ENCODE peak calls at places on chromosomes 5 and 9, in six cellular contexts. S is AG08396; V is bronchial epithelial cell; C is stimulated activated CD4-positive, alpha-beta T cell treated with anti-CD3 and anti-CD28 coated beads, Interleukin-12 subunit alpha, Interleukin-12 subunit beta, amount 100 ng/mL, for 48 hours; X is T-helper 1 cell; F is GM12865. Q is an unnamed sample.

GRCh38 chr5:59786271-59786805 is 107.2 kb downstream of the PDE4D start:
- DNase-seq in S (no peak), V (peak; percentile 98), C (no peak), X (no peak), F (no peak), Q (no peak)

GRCh38 chr9:132560604-132561304 is 21.7 kb upstream of the BARHL1 start:
- DNase-seq in S (no peak), V (no peak), C (no peak), X (no peak), F (no peak), Q (no peak)

GRCh38 chr5:52800394-52801213 is 12.9 kb downstream of the ITGA1 start:
- DNase-seq in S (peak; percentile 37), V (peak; percentile 72), C (peak; percentile 51), X (peak; percentile 27), F (peak; percentile 71), Q (peak; percentile 11)

GRCh38 chr5:15992918-15993317 is 186.7 kb downstream of the MARCHF11 start:
- DNase-seq in S (peak; percentile 12), V (peak; percentile 95), C (no peak), X (no peak), F (no peak), Q (no peak)

GRCh38 chr5:118111956-118112355 is 876.4 kb downstream of the DTWD2 start:
- DNase-seq in S (no peak), V (no peak), C (no peak), X (no peak), F (no peak), Q (no peak)

GRCh38 chr5:81187885-81188284 is 45.2 kb upstream of the CKMT2 start:
- DNase-seq in S (no peak), V (no peak), C (no peak), X (no peak), F (peak; percentile 30), Q (peak; percentile 23)

GRCh38 chr5:6282360-6282759 is 96.0 kb downstream of the MED10 start:
- DNase-seq in S (no peak), V (no peak), C (no peak), X (no peak), F (no peak), Q (no peak)

GRCh38 chr5:138770291-138770690 is 17.1 kb downstream of the CTNNA1 start:
- DNase-seq in S (no peak), V (no peak), C (no peak), X (no peak), F (no peak), Q (no peak)

GRCh38 chr5:89229331-89230070 is 346.5 kb upstream of the MEF2C start:
- DNase-seq in S (no peak), V (no peak), C (no peak), X (no peak), F (no peak), Q (no peak)

GRCh38 chr5:129917224-129917623 is 13.0 kb downstream of the CHSY3 start:
- DNase-seq in S (no peak), V (peak; percentile 45), C (no peak), X (no peak), F (no peak), Q (no peak)

GRCh38 chr9:90946981-90947380 is 145.4 kb downstream of the SYK start:
- DNase-seq in S (no peak), V (peak; percentile 59), C (no peak), X (no peak), F (no peak), Q (no peak)

GRCh38 chr9:135330307-135330631 is 149.3 kb upstream of the PPP1R26 start:
- DNase-seq in S (no peak), V (no peak), C (no peak), X (no peak), F (no peak), Q (no peak)